ENCODE peak calls at places on chromosomes 3 and 15, in four cellular contexts. One of them, this sample, is unnamed.

GRCh38 chr3:155745795-155746550 is 1.1 kb upstream of the PLCH1 start:
- DNase-seq in islet precursor cell: peak
- DNase-seq in NCI-H345: peak
- DNase-seq in activated CD4-positive, alpha-beta T cell treated with anti-CD3 and anti-CD28 coated beads for 4 hours: no peak
- DNase-seq in this sample: peak

GRCh38 chr3:147702499-147702898 is 293.3 kb downstream of the ZIC1 start:
- DNase-seq in islet precursor cell: no peak
- DNase-seq in NCI-H345: no peak
- DNase-seq in activated CD4-positive, alpha-beta T cell treated with anti-CD3 and anti-CD28 coated beads for 4 hours: no peak
- DNase-seq in this sample: no peak

GRCh38 chr3:32443471-32443870 is 51.8 kb downstream of the CMTM7 start:
- DNase-seq in islet precursor cell: no peak
- DNase-seq in NCI-H345: no peak
- DNase-seq in activated CD4-positive, alpha-beta T cell treated with anti-CD3 and anti-CD28 coated beads for 4 hours: no peak
- DNase-seq in this sample: no peak

GRCh38 chr3:170766823-170767575 is 103.0 kb downstream of the RPL22L1 start:
- DNase-seq in islet precursor cell: no peak
- DNase-seq in NCI-H345: no peak
- DNase-seq in activated CD4-positive, alpha-beta T cell treated with anti-CD3 and anti-CD28 coated beads for 4 hours: no peak
- DNase-seq in this sample: no peak

GRCh38 chr3:54211097-54211496 is 88.7 kb downstream of the CACNA2D3 start:
- DNase-seq in islet precursor cell: peak
- DNase-seq in NCI-H345: peak
- DNase-seq in activated CD4-positive, alpha-beta T cell treated with anti-CD3 and anti-CD28 coated beads for 4 hours: no peak
- DNase-seq in this sample: no peak

GRCh38 chr15:48040166-48040817 is 80.5 kb upstream of the SLC24A5 start:
- DNase-seq in islet precursor cell: peak
- DNase-seq in NCI-H345: no peak
- DNase-seq in activated CD4-positive, alpha-beta T cell treated with anti-CD3 and anti-CD28 coated beads for 4 hours: no peak
- DNase-seq in this sample: peak

GRCh38 chr15:73922186-73923151 is 3.8 kb upstream of the LOXL1 start:
- DNase-seq in islet precursor cell: peak
- DNase-seq in NCI-H345: peak
- DNase-seq in activated CD4-positive, alpha-beta T cell treated with anti-CD3 and anti-CD28 coated beads for 4 hours: no peak
- DNase-seq in this sample: no peak

GRCh38 chr3:194296448-194296831 is 54.7 kb downstream of the CPN2 start:
- DNase-seq in islet precursor cell: peak
- DNase-seq in NCI-H345: no peak
- DNase-seq in activated CD4-positive, alpha-beta T cell treated with anti-CD3 and anti-CD28 coated beads for 4 hours: no peak
- DNase-seq in this sample: peak

GRCh38 chr3:166177130-166177529 is 339.9 kb upstream of the BCHE start:
- DNase-seq in islet precursor cell: peak
- DNase-seq in NCI-H345: no peak
- DNase-seq in activated CD4-positive, alpha-beta T cell treated with anti-CD3 and anti-CD28 coated beads for 4 hours: no peak
- DNase-seq in this sample: no peak

GRCh38 chr3:55596212-55596611 is 109.1 kb upstream of the WNT5A start:
- DNase-seq in islet precursor cell: peak
- DNase-seq in NCI-H345: no peak
- DNase-seq in activated CD4-positive, alpha-beta T cell treated with anti-CD3 and anti-CD28 coated beads for 4 hours: no peak
- DNase-seq in this sample: no peak

GRCh38 chr3:79937567-79937966 is 169.8 kb upstream of the ROBO1 start:
- DNase-seq in islet precursor cell: no peak
- DNase-seq in NCI-H345: no peak
- DNase-seq in activated CD4-positive, alpha-beta T cell treated with anti-CD3 and anti-CD28 coated beads for 4 hours: no peak
- DNase-seq in this sample: peak

GRCh38 chr3:78872195-78872594 is 895.6 kb downstream of the ROBO1 start:
- DNase-seq in islet precursor cell: peak
- DNase-seq in NCI-H345: no peak
- DNase-seq in activated CD4-positive, alpha-beta T cell treated with anti-CD3 and anti-CD28 coated beads for 4 hours: no peak
- DNase-seq in this sample: no peak

GRCh38 chr15:42137461-42138261 is 18.8 kb downstream of the PLA2G4F start:
- DNase-seq in islet precursor cell: peak
- DNase-seq in NCI-H345: peak
- DNase-seq in activated CD4-positive, alpha-beta T cell treated with anti-CD3 and anti-CD28 coated beads for 4 hours: no peak
- DNase-seq in this sample: no peak

GRCh38 chr3:108091498-108092259 is 848 bp upstream of the CD47 start:
- DNase-seq in islet precursor cell: no peak
- DNase-seq in NCI-H345: no peak
- DNase-seq in activated CD4-positive, alpha-beta T cell treated with anti-CD3 and anti-CD28 coated beads for 4 hours: peak
- DNase-seq in this sample: no peak

GRCh38 chr3:196202516-196202970 is 8.7 kb downstream of the ZDHHC19 start:
- DNase-seq in islet precursor cell: peak
- DNase-seq in NCI-H345: no peak
- DNase-seq in activated CD4-positive, alpha-beta T cell treated with anti-CD3 and anti-CD28 coated beads for 4 hours: no peak
- DNase-seq in this sample: no peak

GRCh38 chr3:171284308-171285075 is 175.7 kb downstream of the TNIK start:
- DNase-seq in islet precursor cell: peak
- DNase-seq in NCI-H345: no peak
- DNase-seq in activated CD4-positive, alpha-beta T cell treated with anti-CD3 and anti-CD28 coated beads for 4 hours: no peak
- DNase-seq in this sample: peak

GRCh38 chr15:62752687-62753517 is 289.6 kb upstream of the TPM1 start:
- DNase-seq in islet precursor cell: no peak
- DNase-seq in NCI-H345: no peak
- DNase-seq in activated CD4-positive, alpha-beta T cell treated with anti-CD3 and anti-CD28 coated beads for 4 hours: no peak
- DNase-seq in this sample: no peak

GRCh38 chr3:153856932-153857331 is 264.3 kb upstream of the ARHGEF26 start:
- DNase-seq in islet precursor cell: peak
- DNase-seq in NCI-H345: no peak
- DNase-seq in activated CD4-positive, alpha-beta T cell treated with anti-CD3 and anti-CD28 coated beads for 4 hours: no peak
- DNase-seq in this sample: no peak

GRCh38 chr15:37059051-37059450 is 41.3 kb downstream of the MEIS2 start:
- DNase-seq in islet precursor cell: no peak
- DNase-seq in NCI-H345: no peak
- DNase-seq in activated CD4-positive, alpha-beta T cell treated with anti-CD3 and anti-CD28 coated beads for 4 hours: no peak
- DNase-seq in this sample: peak

GRCh38 chr15:64146885-64147681 is 4.4 kb upstream of the SNX22 start:
- DNase-seq in islet precursor cell: no peak
- DNase-seq in NCI-H345: no peak
- DNase-seq in activated CD4-positive, alpha-beta T cell treated with anti-CD3 and anti-CD28 coated beads for 4 hours: no peak
- DNase-seq in this sample: no peak

GRCh38 chr3:158773845-158774542 is 27.9 kb upstream of the MFSD1 start:
- DNase-seq in islet precursor cell: no peak
- DNase-seq in NCI-H345: no peak
- DNase-seq in activated CD4-positive, alpha-beta T cell treated with anti-CD3 and anti-CD28 coated beads for 4 hours: no peak
- DNase-seq in this sample: no peak

GRCh38 chr3:45034612-45035252 is 8.6 kb downstream of the CLEC3B start:
- DNase-seq in islet precursor cell: no peak
- DNase-seq in NCI-H345: no peak
- DNase-seq in activated CD4-positive, alpha-beta T cell treated with anti-CD3 and anti-CD28 coated beads for 4 hours: peak
- DNase-seq in this sample: no peak

GRCh38 chr15:100254694-100255093 is 87.1 kb downstream of the ADAMTS17 start:
- DNase-seq in islet precursor cell: no peak
- DNase-seq in NCI-H345: peak
- DNase-seq in activated CD4-positive, alpha-beta T cell treated with anti-CD3 and anti-CD28 coated beads for 4 hours: no peak
- DNase-seq in this sample: no peak

GRCh38 chr3:130276203-130276803 is 69.2 kb upstream of the COL6A5 start:
- DNase-seq in islet precursor cell: no peak
- DNase-seq in NCI-H345: peak
- DNase-seq in activated CD4-positive, alpha-beta T cell treated with anti-CD3 and anti-CD28 coated beads for 4 hours: no peak
- DNase-seq in this sample: peak

GRCh38 chr15:61584410-61584809 is 355.3 kb upstream of the RORA start:
- DNase-seq in islet precursor cell: no peak
- DNase-seq in NCI-H345: no peak
- DNase-seq in activated CD4-positive, alpha-beta T cell treated with anti-CD3 and anti-CD28 coated beads for 4 hours: no peak
- DNase-seq in this sample: no peak

GRCh38 chr3:41612853-41613252 is 349.1 kb downstream of the ULK4 start:
- DNase-seq in islet precursor cell: no peak
- DNase-seq in NCI-H345: no peak
- DNase-seq in activated CD4-positive, alpha-beta T cell treated with anti-CD3 and anti-CD28 coated beads for 4 hours: no peak
- DNase-seq in this sample: no peak

GRCh38 chr3:158794206-158794605 is 7.6 kb upstream of the MFSD1 start:
- DNase-seq in islet precursor cell: no peak
- DNase-seq in NCI-H345: no peak
- DNase-seq in activated CD4-positive, alpha-beta T cell treated with anti-CD3 and anti-CD28 coated beads for 4 hours: no peak
- DNase-seq in this sample: no peak

GRCh38 chr3:44065311-44065710 is 176.4 kb upstream of the TOPAZ1 start:
- DNase-seq in islet precursor cell: no peak
- DNase-seq in NCI-H345: peak
- DNase-seq in activated CD4-positive, alpha-beta T cell treated with anti-CD3 and anti-CD28 coated beads for 4 hours: no peak
- DNase-seq in this sample: peak

GRCh38 chr3:164267031-164267430 is 811.3 kb downstream of the SI start:
- DNase-seq in islet precursor cell: no peak
- DNase-seq in NCI-H345: no peak
- DNase-seq in activated CD4-positive, alpha-beta T cell treated with anti-CD3 and anti-CD28 coated beads for 4 hours: no peak
- DNase-seq in this sample: no peak

GRCh38 chr15:99452728-99453643 is 112.8 kb upstream of the MEF2A start:
- DNase-seq in islet precursor cell: peak
- DNase-seq in NCI-H345: no peak
- DNase-seq in activated CD4-positive, alpha-beta T cell treated with anti-CD3 and anti-CD28 coated beads for 4 hours: no peak
- DNase-seq in this sample: no peak

This sample was measured in retinal pigment epithelial cell.